ENCODE peak calls at places on chromosomes 13 and 19, in seven cellular contexts. U is endothelial cell of umbilical vein, J is breast epithelium, S is tibial nerve, T is stomach, V is suprapubic skin, Q is transverse colon. D is an unnamed sample.

GRCh38 chr19:44512326-44513298 is 12.3 kb upstream of the ZNF180 start:
- DNase-seq in U (peak), Q (peak), J (no peak), V (no peak), T (no peak), S (no peak), D (peak)

GRCh38 chr13:104460553-104460952 is 1394.3 kb upstream of the SLC10A2 start:
- DNase-seq in Q (no peak), S (no peak), V (no peak), U (peak), J (no peak), T (no peak), D (no peak)

GRCh38 chr13:97160421-97160820 is 61.7 kb upstream of the MBNL2 start:
- DNase-seq in U (no peak), T (no peak), Q (no peak), J (no peak), S (no peak), V (no peak), D (no peak)

GRCh38 chr13:80957019-80957650 is 616.2 kb upstream of the SPRY2 start:
- DNase-seq in V (no peak), U (peak), Q (no peak), S (no peak), T (no peak), J (no peak), D (no peak)

GRCh38 chr13:26921918-26922317 is 161.3 kb upstream of the GPR12 start:
- DNase-seq in V (no peak), Q (no peak), T (no peak), J (no peak), U (no peak), S (no peak), D (no peak)

GRCh38 chr19:2561221-2561620 is 85.3 kb downstream of the GADD45B start:
- DNase-seq in V (no peak), S (no peak), T (no peak), J (no peak), Q (no peak), U (no peak), D (no peak)

GRCh38 chr13:53775807-53776206 is 747.2 kb downstream of the OLFM4 start:
- DNase-seq in S (no peak), T (no peak), V (no peak), J (no peak), U (no peak), Q (no peak), D (no peak)

GRCh38 chr13:89457977-89458376 is 1786.8 kb downstream of the SLITRK5 start:
- DNase-seq in S (no peak), J (no peak), T (no peak), U (peak), V (no peak), Q (no peak), D (no peak)

GRCh38 chr13:107824636-107825035 is 390.7 kb downstream of the LIG4 start:
- DNase-seq in J (no peak), T (no peak), Q (no peak), V (no peak), S (no peak), U (no peak), D (no peak)

GRCh38 chr19:11505032-11505503 is 571 bp downstream of the ZNF653 start:
- DNase-seq in V (peak), T (peak), J (peak), S (peak), Q (peak), U (peak), D (peak)

GRCh38 chr19:11507370-11508078 is 1.9 kb upstream of the ZNF653 start:
- DNase-seq in T (no peak), V (no peak), U (no peak), J (no peak), Q (no peak), S (no peak), D (no peak)

GRCh38 chr19:11504502-11505031 is 1.1 kb downstream of the ZNF653 start:
- DNase-seq in Q (no peak), T (no peak), V (no peak), J (no peak), S (no peak), U (no peak), D (no peak)

GRCh38 chr19:11505504-11506100 is at the start of gene ZNF653:
- DNase-seq in U (peak), T (peak), J (peak), S (peak), Q (peak), V (peak), D (peak)

DNA sequence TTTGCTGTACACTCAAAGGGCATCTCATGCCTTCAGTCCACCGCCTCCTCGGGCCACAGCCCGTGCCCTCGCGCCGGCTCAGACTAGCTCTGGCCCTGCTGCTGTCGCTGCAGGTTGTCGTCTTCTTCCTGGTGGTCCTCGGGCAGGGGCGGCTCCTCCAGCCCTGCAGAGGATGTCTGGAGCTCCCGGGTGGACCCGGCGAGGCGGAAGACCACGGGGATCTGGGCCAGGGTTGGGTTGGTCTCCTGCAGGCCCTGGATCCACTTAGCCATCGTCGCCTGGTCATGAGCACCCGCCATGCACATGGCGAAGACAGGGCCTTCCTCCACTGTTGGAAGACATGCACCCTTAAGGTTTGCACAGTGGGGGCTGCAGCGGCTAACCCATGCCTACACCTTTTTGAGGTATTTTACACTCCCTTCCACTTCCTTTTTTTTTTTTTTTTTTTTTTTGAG is 489 bp upstream of the ZNF653 start:
- DNase-seq in Q (no peak), U (no peak), S (no peak), J (no peak), T (no peak), V (no peak), D (no peak)
- TF ChIP-seq POLR2A in Q (no peak), U (no peak), S (no peak), J (no peak), T (no peak), V (no peak), D (no peak)

GRCh38 chr13:70895599-70895998 is 787.3 kb upstream of the KLHL1 start:
- DNase-seq in S (no peak), U (no peak), T (no peak), J (no peak), V (no peak), Q (no peak), D (no peak)
- TF ChIP-seq POLR2A in S (no peak), U (no peak), T (no peak), J (no peak), V (no peak), Q (no peak), D (no peak)

DNA sequence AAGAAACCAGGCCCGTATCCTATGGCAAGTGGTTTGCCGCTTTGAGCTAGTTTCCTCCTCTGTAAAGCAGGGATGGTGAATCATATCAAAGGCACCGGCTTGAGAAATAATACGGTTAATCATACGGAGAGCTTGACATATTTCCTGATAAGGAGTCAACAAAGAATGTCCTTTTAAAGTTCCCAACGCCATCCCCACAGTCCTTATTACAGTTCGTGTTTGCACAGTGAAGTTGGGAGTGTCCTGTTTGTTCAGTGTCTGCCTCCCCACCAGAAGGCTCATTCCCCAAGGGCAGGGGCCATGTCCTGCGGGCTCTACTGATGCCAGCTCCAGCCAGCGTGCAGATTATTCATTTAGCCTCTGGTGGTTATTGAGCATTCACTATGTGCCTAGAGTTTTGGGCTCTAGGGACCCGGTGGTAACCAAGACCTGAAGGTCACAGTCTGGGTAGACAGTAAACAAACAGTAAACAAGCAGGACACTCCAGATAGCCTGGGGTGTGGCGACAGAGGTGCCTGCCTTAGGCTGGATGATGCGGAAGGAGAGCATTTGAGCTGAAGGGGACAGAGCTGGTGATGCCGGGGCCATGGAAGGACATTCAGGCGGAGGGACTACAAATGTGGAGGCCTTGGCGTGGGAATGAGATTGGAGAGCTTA is 6.3 kb downstream of the GRAMD1A start:
- DNase-seq in U (peak), T (peak), S (no peak), V (no peak), J (no peak), Q (peak), D (no peak)
- TF ChIP-seq POLR2A in U (peak), T (no peak), S (no peak), V (no peak), J (no peak), Q (peak), D (no peak)

DNA sequence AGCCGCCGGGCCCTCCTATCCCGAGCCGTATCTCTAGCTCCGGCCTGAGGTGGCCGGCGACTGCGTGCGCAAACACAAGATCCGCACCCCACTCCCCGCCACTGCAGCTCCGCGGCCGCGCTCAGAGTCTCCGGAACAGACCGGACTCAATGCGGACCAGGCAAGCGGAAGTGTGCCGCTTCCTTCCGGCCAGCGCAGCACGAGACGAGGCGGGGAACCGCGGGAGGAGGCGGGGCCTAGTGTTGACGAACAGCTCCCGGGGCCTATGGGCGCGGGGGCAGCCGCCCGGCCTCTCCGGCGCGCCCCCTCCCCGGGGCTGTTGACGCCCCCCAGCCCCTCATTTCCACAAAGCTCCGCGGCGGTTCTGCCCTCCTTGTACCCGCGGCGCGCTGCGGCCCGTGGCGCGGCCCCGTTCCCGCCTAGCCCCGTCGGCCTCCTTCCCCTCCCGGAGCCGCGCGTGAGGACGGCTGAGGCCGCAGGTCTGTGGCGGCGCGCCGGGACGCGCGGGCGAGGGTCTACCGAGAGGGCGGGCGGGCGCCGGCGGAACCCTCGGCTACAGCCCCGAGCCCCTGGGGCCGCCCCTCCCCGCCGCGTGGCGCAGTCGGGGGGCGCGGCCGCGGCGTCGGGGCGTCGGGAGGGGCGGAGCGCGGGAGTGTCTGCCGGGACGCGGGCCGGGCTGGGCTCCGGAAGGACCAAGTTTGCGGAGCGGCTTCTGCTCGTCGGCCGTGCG is at the start of gene DPY19L3:
- DNase-seq in Q (peak), U (peak), S (peak), T (peak), J (peak), V (peak), D (peak)
- TF ChIP-seq POLR2A in Q (peak), U (peak), S (peak), T (no peak), J (peak), V (peak), D (peak)

GRCh38 chr13:92984151-92984550 is 242.5 kb upstream of the GPC6 start:
- DNase-seq in T (no peak), Q (no peak), V (no peak), S (no peak), J (no peak), U (no peak), D (no peak)
- TF ChIP-seq POLR2A in T (no peak), Q (no peak), V (no peak), S (no peak), J (no peak), U (no peak), D (no peak)

DNA sequence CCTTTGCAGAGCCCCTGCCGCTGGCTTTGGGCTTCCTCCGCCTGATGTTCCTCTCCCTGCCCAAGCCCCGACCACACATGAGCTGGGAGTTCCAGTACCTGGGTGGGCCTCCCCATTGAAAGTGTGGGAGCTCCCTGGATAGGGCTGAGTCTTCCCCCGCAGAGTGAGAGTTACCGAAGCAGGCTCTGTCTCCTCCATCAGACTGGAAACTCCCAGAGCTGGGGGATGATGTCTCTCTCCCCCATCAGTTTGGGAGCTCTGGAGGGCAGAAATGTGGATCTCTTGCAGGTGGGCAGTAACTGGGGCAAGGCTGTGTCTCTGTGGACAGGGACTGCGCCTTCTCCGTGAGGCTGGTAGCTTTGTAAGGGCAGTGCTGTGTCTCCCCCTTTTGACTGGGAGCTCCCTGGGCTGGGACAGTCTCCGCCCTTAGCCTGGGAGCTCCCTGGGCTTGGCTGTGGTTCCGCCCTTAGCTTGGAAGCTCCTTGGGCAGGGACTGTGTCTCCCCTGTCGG is 767 bp downstream of the DCAF15 start:
- DNase-seq in U (peak), V (no peak), S (no peak), J (no peak), Q (peak), T (peak), D (peak)
- TF ChIP-seq POLR2A in U (peak), V (no peak), S (no peak), J (no peak), Q (peak), T (no peak), D (peak)

GRCh38 chr13:35826626-35827254 is 304.4 kb downstream of the DCLK1 start:
- DNase-seq in S (no peak), U (no peak), J (no peak), T (no peak), Q (no peak), V (no peak), D (peak)

GRCh38 chr13:35824395-35824794 is 306.8 kb downstream of the DCLK1 start:
- DNase-seq in V (no peak), S (no peak), T (no peak), U (no peak), J (no peak), Q (no peak), D (no peak)

GRCh38 chr13:35818577-35819165 is 312.5 kb downstream of the DCLK1 start:
- DNase-seq in J (no peak), V (no peak), S (no peak), Q (no peak), U (peak), T (no peak), D (peak)

GRCh38 chr13:35824825-35825224 is 306.4 kb downstream of the DCLK1 start:
- DNase-seq in Q (no peak), J (no peak), S (no peak), T (no peak), U (no peak), V (no peak), D (no peak)

GRCh38 chr13:35822666-35823065 is 308.5 kb downstream of the DCLK1 start:
- DNase-seq in T (no peak), Q (no peak), V (no peak), U (no peak), J (no peak), S (no peak), D (no peak)
- TF ChIP-seq POLR2A in T (no peak), Q (no peak), V (no peak), U (no peak), J (no peak), S (no peak), D (no peak)

DNA sequence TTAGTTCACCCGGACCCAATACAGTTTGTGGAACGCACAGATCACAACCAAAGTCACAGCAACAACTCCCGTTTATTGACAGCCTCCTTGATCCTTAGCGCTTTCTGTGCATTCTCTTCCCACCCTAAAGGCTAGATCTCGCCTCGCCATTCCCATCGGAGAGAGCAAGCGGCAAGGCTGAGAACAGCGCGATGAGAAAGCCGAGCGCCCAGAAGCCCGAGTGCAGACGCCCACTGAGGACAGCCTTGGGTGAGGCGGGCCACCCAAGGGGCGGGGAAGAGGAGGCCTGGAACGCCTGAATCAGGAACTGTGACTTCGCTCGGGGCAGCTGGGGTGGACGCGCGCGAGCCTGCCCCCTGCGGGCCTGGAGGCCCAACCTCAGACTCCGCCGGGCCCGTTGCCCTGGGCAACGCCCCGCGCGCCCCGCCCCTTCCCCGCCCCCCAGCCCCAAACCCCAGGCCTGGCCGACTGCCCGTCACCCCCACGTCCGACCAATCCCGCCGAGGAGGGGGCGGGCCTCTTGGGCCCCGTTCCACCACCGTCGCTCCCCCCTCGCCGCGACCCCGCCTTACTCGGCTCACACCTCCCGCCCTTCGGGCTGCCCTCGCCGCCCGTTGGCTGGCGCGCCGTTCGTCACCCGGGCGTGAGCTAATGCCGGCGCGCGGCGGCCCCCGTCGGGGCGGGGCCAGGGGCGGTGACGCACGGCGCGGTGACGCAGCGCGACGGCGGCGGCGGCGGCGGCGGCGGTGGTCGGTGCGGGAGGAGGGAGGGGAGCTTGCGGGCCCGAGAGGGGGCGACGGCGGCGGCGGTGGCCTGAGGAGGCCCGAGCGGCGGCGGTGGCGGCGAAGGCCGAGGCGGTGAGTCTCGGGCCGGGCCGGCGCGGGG is at the start of gene SAMD4B:
- DNase-seq in Q (peak), J (peak), U (peak), T (peak), V (peak), S (peak), D (peak)
- TF ChIP-seq POLR2A in Q (peak), J (peak), U (peak), T (no peak), V (peak), S (peak), D (peak)

DNA sequence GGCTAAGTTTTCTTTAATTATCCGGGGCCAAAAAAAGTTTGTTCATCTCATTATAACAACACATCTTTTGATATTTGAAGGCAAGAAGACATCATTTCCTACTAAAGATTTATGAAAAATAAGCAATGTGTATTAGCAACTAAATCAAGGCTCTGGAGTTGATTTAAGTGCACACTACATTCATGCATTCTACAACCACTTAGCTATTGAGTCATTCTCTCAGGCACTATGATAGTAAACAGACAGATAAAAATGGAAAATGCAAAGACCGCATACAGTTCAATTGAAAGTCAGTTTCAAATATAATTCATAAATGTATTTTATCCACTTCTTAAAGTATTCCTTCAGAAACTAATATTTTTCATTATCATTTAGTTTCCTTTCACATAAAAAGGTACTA is 1395.2 kb downstream of the PCDH9 start:
- DNase-seq in Q (no peak), S (no peak), V (no peak), T (no peak), U (no peak), J (no peak), D (no peak)
- TF ChIP-seq POLR2A in Q (no peak), S (no peak), V (no peak), T (no peak), U (no peak), J (no peak), D (no peak)

GRCh38 chr19:10286803-10287737 is at the start of gene ICAM4:
- DNase-seq in U (peak), Q (peak), V (no peak), J (no peak), S (no peak), T (peak), D (peak)
- TF ChIP-seq POLR2A in U (no peak), Q (no peak), V (no peak), J (no peak), S (no peak), T (no peak), D (peak)

D was measured in erythroblast.